ENCODE peak calls at places on chromosomes 13 and 19, in six cellular contexts. One of them, this sample, is unnamed.

GRCh38 chr19:13717194-13717643 is 47.1 kb upstream of the MRI1 start:
- DNase-seq in IMR-90: peak; percentile 63
- DNase-seq in mesendoderm: no peak
- DNase-seq in H9: no peak
- DNase-seq in mesenchymal stem cell: no peak
- DNase-seq in H1: no peak
- DNase-seq in this sample: no peak

GRCh38 chr13:112867301-112867711 is 101.7 kb upstream of the MCF2L start:
- DNase-seq in IMR-90: no peak
- DNase-seq in mesendoderm: no peak
- DNase-seq in H9: no peak
- DNase-seq in mesenchymal stem cell: no peak
- DNase-seq in H1: no peak
- DNase-seq in this sample: no peak

GRCh38 chr19:30669329-30670010 is 297.3 kb downstream of the ZNF536 start:
- DNase-seq in IMR-90: peak; percentile 12
- DNase-seq in mesendoderm: peak; percentile 71
- DNase-seq in H9: peak; percentile 81
- DNase-seq in mesenchymal stem cell: peak; percentile 30
- DNase-seq in H1: peak; percentile 95
- DNase-seq in this sample: peak; percentile 73

GRCh38 chr13:27372896-27373295 is 51.5 kb upstream of the GTF3A start:
- DNase-seq in IMR-90: peak; percentile 16
- DNase-seq in mesendoderm: no peak
- DNase-seq in H9: no peak
- DNase-seq in mesenchymal stem cell: peak; percentile 39
- DNase-seq in H1: no peak
- DNase-seq in this sample: no peak

GRCh38 chr13:35699805-35700204 is 223.3 kb upstream of the MAB21L1 start:
- DNase-seq in IMR-90: peak; percentile 66
- DNase-seq in mesendoderm: no peak
- DNase-seq in H9: no peak
- DNase-seq in mesenchymal stem cell: peak; percentile 25
- DNase-seq in H1: no peak
- DNase-seq in this sample: no peak

GRCh38 chr19:14957464-14957863 is 16.2 kb downstream of the OR7C2 start:
- DNase-seq in IMR-90: no peak
- DNase-seq in mesendoderm: no peak
- DNase-seq in H9: no peak
- DNase-seq in mesenchymal stem cell: no peak
- DNase-seq in H1: no peak
- DNase-seq in this sample: no peak

GRCh38 chr13:45108716-45109706 is 11.3 kb upstream of the GTF2F2 start:
- DNase-seq in IMR-90: peak; percentile 66
- DNase-seq in mesendoderm: no peak
- DNase-seq in H9: peak; percentile 74
- DNase-seq in mesenchymal stem cell: peak; percentile 37
- DNase-seq in H1: peak; percentile 55
- DNase-seq in this sample: no peak

GRCh38 chr13:102651392-102651791 is 43.5 kb downstream of the METTL21C start:
- DNase-seq in IMR-90: peak; percentile 61
- DNase-seq in mesendoderm: no peak
- DNase-seq in H9: no peak
- DNase-seq in mesenchymal stem cell: peak; percentile 65
- DNase-seq in H1: no peak
- DNase-seq in this sample: no peak

GRCh38 chr19:33508009-33508408 is 13.6 kb downstream of the PEPD start:
- DNase-seq in IMR-90: no peak
- DNase-seq in mesendoderm: no peak
- DNase-seq in H9: no peak
- DNase-seq in mesenchymal stem cell: no peak
- DNase-seq in H1: no peak
- DNase-seq in this sample: no peak

GRCh38 chr13:79995334-79995733 is 345.6 kb downstream of the SPRY2 start:
- DNase-seq in IMR-90: peak; percentile 85
- DNase-seq in mesendoderm: peak; percentile 92
- DNase-seq in H9: no peak
- DNase-seq in mesenchymal stem cell: peak; percentile 83
- DNase-seq in H1: no peak
- DNase-seq in this sample: no peak

GRCh38 chr13:114134111-114134943 is 1.9 kb upstream of the RASA3 start:
- DNase-seq in IMR-90: no peak
- DNase-seq in mesendoderm: no peak
- DNase-seq in H9: no peak
- DNase-seq in mesenchymal stem cell: no peak
- DNase-seq in H1: no peak
- DNase-seq in this sample: no peak

GRCh38 chr13:84136582-84136981 is 254.3 kb upstream of the SLITRK1 start:
- DNase-seq in IMR-90: no peak
- DNase-seq in mesendoderm: no peak
- DNase-seq in H9: no peak
- DNase-seq in mesenchymal stem cell: no peak
- DNase-seq in H1: no peak
- DNase-seq in this sample: no peak

GRCh38 chr19:2340496-2341246 is 12.2 kb downstream of the SPPL2B start:
- DNase-seq in IMR-90: no peak
- DNase-seq in mesendoderm: no peak
- DNase-seq in H9: no peak
- DNase-seq in mesenchymal stem cell: no peak
- DNase-seq in H1: no peak
- DNase-seq in this sample: no peak

GRCh38 chr13:25659091-25659502 is 287.3 kb downstream of the ATP8A2 start:
- DNase-seq in IMR-90: no peak
- DNase-seq in mesendoderm: peak; percentile 33
- DNase-seq in H9: no peak
- DNase-seq in mesenchymal stem cell: no peak
- DNase-seq in H1: no peak
- DNase-seq in this sample: no peak

GRCh38 chr13:76016799-76017198 is 380.7 kb downstream of the LMO7 start:
- DNase-seq in IMR-90: peak; percentile 23
- DNase-seq in mesendoderm: peak; percentile 67
- DNase-seq in H9: peak; percentile 55
- DNase-seq in mesenchymal stem cell: no peak
- DNase-seq in H1: peak; percentile 73
- DNase-seq in this sample: peak; percentile 8

GRCh38 chr13:36360863-36361262 is 14.7 kb upstream of the SPART start:
- DNase-seq in IMR-90: no peak
- DNase-seq in mesendoderm: no peak
- DNase-seq in H9: no peak
- DNase-seq in mesenchymal stem cell: no peak
- DNase-seq in H1: no peak
- DNase-seq in this sample: no peak

GRCh38 chr13:50357586-50358118 is 342.4 kb downstream of the KCNRG start:
- DNase-seq in IMR-90: peak; percentile 93
- DNase-seq in mesendoderm: no peak
- DNase-seq in H9: no peak
- DNase-seq in mesenchymal stem cell: peak; percentile 64
- DNase-seq in H1: no peak
- DNase-seq in this sample: no peak

GRCh38 chr13:74920945-74921725 is 560.8 kb downstream of the TBC1D4 start:
- DNase-seq in IMR-90: no peak
- DNase-seq in mesendoderm: peak; percentile 40
- DNase-seq in H9: no peak
- DNase-seq in mesenchymal stem cell: peak; percentile 29
- DNase-seq in H1: no peak
- DNase-seq in this sample: no peak

GRCh38 chr19:752652-753517 is 2.0 kb downstream of the MISP start:
- DNase-seq in IMR-90: peak; percentile 90
- DNase-seq in mesendoderm: no peak
- DNase-seq in H9: no peak
- DNase-seq in mesenchymal stem cell: peak; percentile 76
- DNase-seq in H1: no peak
- DNase-seq in this sample: no peak

GRCh38 chr19:51564791-51565190 is 6.3 kb upstream of the ZNF175 start:
- DNase-seq in IMR-90: no peak
- DNase-seq in mesendoderm: peak; percentile 12
- DNase-seq in H9: peak; percentile 51
- DNase-seq in mesenchymal stem cell: no peak
- DNase-seq in H1: no peak
- DNase-seq in this sample: no peak

GRCh38 chr13:26011996-26012688 is 39.7 kb downstream of the SHISA2 start:
- DNase-seq in IMR-90: no peak
- DNase-seq in mesendoderm: no peak
- DNase-seq in H9: no peak
- DNase-seq in mesenchymal stem cell: no peak
- DNase-seq in H1: peak; percentile 51
- DNase-seq in this sample: no peak

GRCh38 chr13:30806784-30807183 is 71.4 kb downstream of the ALOX5AP start:
- DNase-seq in IMR-90: peak; percentile 88
- DNase-seq in mesendoderm: no peak
- DNase-seq in H9: no peak
- DNase-seq in mesenchymal stem cell: peak; percentile 84
- DNase-seq in H1: no peak
- DNase-seq in this sample: no peak

GRCh38 chr13:30711375-30711774 is 24.0 kb upstream of the ALOX5AP start:
- DNase-seq in IMR-90: peak; percentile 88
- DNase-seq in mesendoderm: no peak
- DNase-seq in H9: no peak
- DNase-seq in mesenchymal stem cell: peak; percentile 97
- DNase-seq in H1: no peak
- DNase-seq in this sample: no peak

GRCh38 chr19:48914181-48914580 is 14.1 kb downstream of the NUCB1 start:
- DNase-seq in IMR-90: no peak
- DNase-seq in mesendoderm: peak; percentile 18
- DNase-seq in H9: no peak
- DNase-seq in mesenchymal stem cell: no peak
- DNase-seq in H1: no peak
- DNase-seq in this sample: no peak

GRCh38 chr13:113321546-113321945 is 24.5 kb downstream of the LAMP1 start:
- DNase-seq in IMR-90: no peak
- DNase-seq in mesendoderm: no peak
- DNase-seq in H9: no peak
- DNase-seq in mesenchymal stem cell: no peak
- DNase-seq in H1: no peak
- DNase-seq in this sample: no peak

GRCh38 chr13:91882918-91883317 is 484.5 kb downstream of the GPC5 start:
- DNase-seq in IMR-90: no peak
- DNase-seq in mesendoderm: no peak
- DNase-seq in H9: no peak
- DNase-seq in mesenchymal stem cell: no peak
- DNase-seq in H1: no peak
- DNase-seq in this sample: no peak

GRCh38 chr19:38792250-38793111 is 3.5 kb downstream of the LGALS7B start:
- DNase-seq in IMR-90: no peak
- DNase-seq in mesendoderm: peak; percentile 21
- DNase-seq in H9: peak; percentile 77
- DNase-seq in mesenchymal stem cell: no peak
- DNase-seq in H1: peak; percentile 70
- DNase-seq in this sample: no peak

GRCh38 chr19:28519950-28520861 is 692.7 kb downstream of the UQCRFS1 start:
- DNase-seq in IMR-90: no peak
- DNase-seq in mesendoderm: no peak
- DNase-seq in H9: no peak
- DNase-seq in mesenchymal stem cell: no peak
- DNase-seq in H1: peak; percentile 41
- DNase-seq in this sample: no peak

GRCh38 chr13:88651531-88651930 is 980.4 kb downstream of the SLITRK5 start:
- DNase-seq in IMR-90: no peak
- DNase-seq in mesendoderm: no peak
- DNase-seq in H9: no peak
- DNase-seq in mesenchymal stem cell: no peak
- DNase-seq in H1: no peak
- DNase-seq in this sample: no peak

GRCh38 chr13:110629735-110630134 is 14.4 kb downstream of the NAXD start:
- DNase-seq in IMR-90: no peak
- DNase-seq in mesendoderm: no peak
- DNase-seq in H9: no peak
- DNase-seq in mesenchymal stem cell: no peak
- DNase-seq in H1: no peak
- DNase-seq in this sample: no peak

GRCh38 chr13:84239032-84239431 is 356.8 kb upstream of the SLITRK1 start:
- DNase-seq in IMR-90: no peak
- DNase-seq in mesendoderm: no peak
- DNase-seq in H9: no peak
- DNase-seq in mesenchymal stem cell: no peak
- DNase-seq in H1: no peak
- DNase-seq in this sample: no peak

GRCh38 chr13:109465151-109465550 is 321.2 kb downstream of the IRS2 start:
- DNase-seq in IMR-90: peak; percentile 2
- DNase-seq in mesendoderm: no peak
- DNase-seq in H9: no peak
- DNase-seq in mesenchymal stem cell: peak; percentile 34
- DNase-seq in H1: no peak
- DNase-seq in this sample: no peak
- H3K23ac ChIP-seq in IMR-90: no peak overlapping the region
- H3K23ac ChIP-seq in mesendoderm: no peak overlapping the region
- H3K23ac ChIP-seq in H9: no peak overlapping the region
- H3K23ac ChIP-seq in mesenchymal stem cell: no peak overlapping the region
- H3K23ac ChIP-seq in H1: no peak overlapping the region
- H3K23ac ChIP-seq in this sample: no peak overlapping the region

DNA sequence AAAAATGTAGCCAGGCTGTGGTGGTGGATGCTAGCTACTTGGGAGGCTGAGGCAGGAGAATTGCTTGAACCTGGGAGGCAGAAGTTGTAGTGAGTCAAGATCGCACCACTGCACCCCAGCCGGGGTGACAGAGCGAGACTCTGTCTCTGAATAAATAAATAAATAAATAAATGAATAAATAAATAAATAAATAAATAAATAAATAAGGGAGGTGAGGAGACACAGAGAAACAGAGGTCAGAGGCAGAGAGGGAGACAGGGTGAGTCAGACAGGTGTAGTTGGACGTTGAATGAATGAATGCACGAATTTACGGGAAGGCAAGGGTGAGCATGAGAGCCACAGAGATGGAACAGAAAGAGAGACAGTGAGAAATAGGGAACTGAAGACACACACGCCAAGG is 3.1 kb downstream of the RAB4B start:
- DNase-seq in IMR-90: no peak
- DNase-seq in mesendoderm: no peak
- DNase-seq in H9: no peak
- DNase-seq in mesenchymal stem cell: no peak
- DNase-seq in H1: no peak
- DNase-seq in this sample: no peak
- H2BK15ac ChIP-seq in IMR-90: no peak overlapping the region
- H2BK15ac ChIP-seq in mesendoderm: no peak overlapping the region
- H2BK15ac ChIP-seq in H9: no peak overlapping the region
- H2BK15ac ChIP-seq in mesenchymal stem cell: no peak overlapping the region
- H2BK15ac ChIP-seq in H1: no peak overlapping the region
- H2BK15ac ChIP-seq in this sample: no peak overlapping the region

GRCh38 chr19:5727453-5728050 is 7.1 kb downstream of the CATSPERD start:
- DNase-seq in IMR-90: no peak
- DNase-seq in mesendoderm: no peak
- DNase-seq in H9: no peak
- DNase-seq in mesenchymal stem cell: no peak
- DNase-seq in H1: no peak
- DNase-seq in this sample: no peak
- H3K23ac ChIP-seq in IMR-90: no peak overlapping the region
- H3K23ac ChIP-seq in mesendoderm: no peak overlapping the region
- H3K23ac ChIP-seq in H9: no peak overlapping the region
- H3K23ac ChIP-seq in mesenchymal stem cell: no peak overlapping the region
- H3K23ac ChIP-seq in H1: no peak overlapping the region
- H3K23ac ChIP-seq in this sample: no peak overlapping the region

DNA sequence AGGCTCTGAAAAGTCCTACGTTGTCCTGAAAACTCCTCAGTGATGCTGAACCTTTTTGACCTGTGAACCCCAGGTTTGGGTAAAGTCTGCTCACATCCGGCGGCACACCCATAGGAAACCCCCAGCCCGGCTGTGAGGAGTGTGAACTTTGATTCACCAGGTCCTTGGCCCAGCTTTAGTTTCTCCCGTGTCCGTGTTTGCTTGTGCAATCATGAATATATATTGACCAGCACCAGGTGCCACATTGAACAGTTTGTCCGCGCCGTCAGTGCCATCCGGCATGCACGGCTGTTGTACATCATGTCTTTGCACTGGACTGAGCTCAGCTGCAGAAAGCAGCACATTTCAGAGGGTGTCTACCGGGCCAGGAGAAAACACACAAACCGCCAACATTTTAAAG is 45.3 kb downstream of the NFIC start:
- DNase-seq in IMR-90: no peak
- DNase-seq in mesendoderm: no peak
- DNase-seq in H9: no peak
- DNase-seq in mesenchymal stem cell: no peak
- DNase-seq in H1: no peak
- DNase-seq in this sample: no peak
- H2BK15ac ChIP-seq in IMR-90: no peak overlapping the region
- H2BK15ac ChIP-seq in mesendoderm: no peak overlapping the region
- H2BK15ac ChIP-seq in H9: no peak overlapping the region
- H2BK15ac ChIP-seq in mesenchymal stem cell: no peak overlapping the region
- H2BK15ac ChIP-seq in H1: no peak overlapping the region
- H2BK15ac ChIP-seq in this sample: no peak overlapping the region